ENCODE peak calls at places on chromosomes 11 and 22, in four cellular contexts. N is GM12891, K is GM12878, L is K562. Y is an unnamed sample.
A peak's percentile ranks its signal among the peaks of the same experiment; 100 is the strongest.

GRCh38 chr11:107508201-107508857 is 50.7 kb upstream of the CWF19L2 start:
- DNase-seq in N (no peak), L (no peak), K (no peak), Y (no peak)

GRCh38 chr22:20551805-20552449 is 44.5 kb downstream of the MED15 start:
- DNase-seq in N (no peak), K (no peak), L (no peak), Y (no peak)

GRCh38 chr11:110356769-110357671 is 60.6 kb upstream of the RDX start:
- DNase-seq in K (no peak), N (no peak), L (no peak), Y (no peak)

GRCh38 chr11:119774180-119774763 is 45.3 kb upstream of the NECTIN1 start:
- DNase-seq in N (no peak), L (no peak), K (no peak), Y (no peak)

GRCh38 chr22:50293441-50294318 is 13.8 kb downstream of the PLXNB2 start:
- DNase-seq in N (no peak), K (no peak), L (no peak), Y (no peak)

GRCh38 chr11:67345949-67346819 is 7.2 kb downstream of the POLD4 start:
- DNase-seq in L (peak; percentile 13), N (no peak), K (peak; percentile 24), Y (peak; percentile 25)

GRCh38 chr22:47051435-47052175 is 289.2 kb downstream of the TBC1D22A start:
- DNase-seq in L (no peak), N (no peak), K (no peak), Y (no peak)

GRCh38 chr11:11076879-11077278 is 219.0 kb upstream of the ZBED5 start:
- DNase-seq in K (no peak), L (no peak), N (no peak), Y (no peak)

GRCh38 chr11:2699185-2699530 is 636 bp downstream of the KCNQ1OT1 start:
- DNase-seq in N (no peak), K (no peak), L (peak; percentile 36), Y (peak; percentile 8)

DNA sequence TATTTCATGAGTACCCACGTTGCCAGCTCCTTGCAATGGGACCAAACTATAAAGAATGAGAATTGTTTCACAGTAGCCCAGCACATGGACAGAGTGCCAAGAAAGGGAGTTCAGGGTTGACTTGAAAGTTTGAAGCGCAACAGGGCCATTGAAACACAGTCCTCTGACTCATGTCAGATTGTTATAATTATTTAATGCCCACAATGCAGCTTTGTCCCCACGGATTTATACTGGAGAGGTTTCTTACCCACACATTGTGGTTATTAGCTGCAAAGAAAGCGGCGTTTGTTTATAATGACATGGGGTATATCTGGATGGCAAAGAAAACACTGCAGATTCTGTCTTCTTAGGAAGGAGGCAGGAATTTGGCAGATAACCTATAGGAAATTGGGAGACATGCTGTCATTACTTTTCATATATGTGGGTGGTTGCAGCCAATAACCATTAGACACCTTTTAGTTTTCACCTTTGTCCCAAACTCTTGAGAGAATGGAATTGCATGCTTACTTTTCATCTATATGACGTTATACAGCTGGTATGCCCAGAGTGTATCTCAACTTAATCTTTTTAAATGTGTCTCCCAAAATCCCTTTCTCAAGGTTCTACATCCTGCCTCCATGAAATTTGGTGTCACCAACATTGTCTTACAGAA is 143.6 kb downstream of the TEAD1 start:
- DNase-seq in L (no peak), N (no peak), K (no peak), Y (no peak)
- TF ChIP-seq SPI1 in L (no peak), N (no peak), K (no peak), Y (no peak)

GRCh38 chr11:76265771-76266241 is 59.5 kb upstream of the WNT11 start:
- DNase-seq in N (no peak), K (no peak), L (no peak), Y (no peak)

GRCh38 chr11:76263657-76264056 is 57.4 kb upstream of the WNT11 start:
- DNase-seq in N (no peak), L (no peak), K (no peak), Y (no peak)

GRCh38 chr11:76260296-76260695 is 54.0 kb upstream of the WNT11 start:
- DNase-seq in K (no peak), N (no peak), L (no peak), Y (no peak)

GRCh38 chr11:76266269-76266668 is 60.0 kb upstream of the WNT11 start:
- DNase-seq in K (no peak), N (no peak), L (no peak), Y (no peak)

DNA sequence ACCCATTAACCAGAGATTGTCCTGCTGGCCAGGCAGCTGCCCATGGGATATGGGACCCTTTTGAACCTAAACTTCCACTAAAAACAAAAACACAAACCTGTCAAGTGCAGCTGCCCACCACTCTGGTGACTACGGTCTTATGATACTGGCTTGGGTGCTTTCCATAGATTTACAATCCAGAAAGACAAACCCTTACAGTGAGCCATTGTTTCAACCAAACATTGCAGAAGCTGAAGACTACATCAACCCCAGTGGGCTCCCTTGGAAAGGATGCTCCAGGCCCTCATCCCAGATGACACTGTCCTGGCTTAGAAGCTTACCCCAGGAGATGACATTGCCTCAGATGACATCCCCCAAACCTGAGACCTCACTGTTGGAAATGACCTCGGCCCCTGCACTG is 56.9 kb upstream of the WNT11 start:
- DNase-seq in L (no peak), K (no peak), N (no peak), Y (no peak)
- TF ChIP-seq SPI1 in L (no peak), K (no peak), N (no peak), Y (no peak)

GRCh38 chr11:1303973-1304372 is 5.5 kb downstream of the TOLLIP start:
- DNase-seq in K (no peak), N (no peak), L (no peak), Y (no peak)

GRCh38 chr11:1302041-1302460 is 7.4 kb downstream of the TOLLIP start:
- DNase-seq in N (no peak), K (no peak), L (no peak), Y (no peak)

GRCh38 chr11:1301220-1302000 is 8.0 kb downstream of the TOLLIP start:
- DNase-seq in N (no peak), K (no peak), L (no peak), Y (no peak)

GRCh38 chr11:1303196-1303821 is 6.1 kb downstream of the TOLLIP start:
- DNase-seq in L (no peak), N (no peak), K (no peak), Y (peak; percentile 37)

DNA sequence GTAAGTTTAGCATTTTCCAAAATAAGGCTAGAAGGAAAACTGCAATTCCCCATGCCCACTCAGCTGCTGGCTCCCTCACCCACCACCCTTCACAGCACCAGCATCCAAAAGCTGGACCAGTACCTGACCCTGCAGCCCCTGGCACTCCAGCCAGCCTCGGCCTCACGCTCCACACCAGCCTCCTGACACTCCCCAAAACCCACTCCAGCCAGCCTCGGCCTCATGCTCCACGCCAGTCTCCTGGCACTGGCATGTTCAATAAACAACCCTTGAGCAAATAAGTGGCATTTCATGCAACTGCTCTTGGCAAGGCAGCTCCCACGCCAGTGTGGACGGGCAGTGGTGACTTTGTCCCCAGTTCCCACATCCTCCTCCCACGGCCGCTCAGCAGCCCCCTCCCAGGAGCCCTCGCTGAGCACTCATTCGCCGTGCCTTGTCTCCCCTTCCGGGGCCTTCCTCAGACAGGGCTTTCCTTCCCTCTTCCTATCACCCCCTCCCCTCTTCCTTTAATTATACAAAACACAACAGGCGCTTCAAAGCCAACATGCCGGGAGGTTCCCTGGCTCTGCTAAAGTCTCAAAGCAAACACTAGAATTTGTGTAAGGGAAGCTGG is 6.9 kb downstream of the TOLLIP start:
- DNase-seq in N (no peak), K (no peak), L (no peak), Y (no peak)
- TF ChIP-seq SPI1 in N (no peak), K (no peak), L (no peak), Y (no peak)

GRCh38 chr22:29316429-29316828 is 932 bp upstream of the RASL10A start:
- DNase-seq in N (no peak), L (no peak), K (no peak), Y (no peak)
- TF ChIP-seq SPI1 in N (no peak), L (no peak), K (no peak), Y (no peak)